ENCODE peak calls at places on chromosomes 4 and X, in four cellular contexts. P is GM12878, Y is HepG2, S is H1. O is an unnamed sample.

GRCh38 chr4:168589154-168589553 is 92.3 kb downstream of the PALLD start:
- DNase-seq in S (no peak), Y (no peak), P (no peak), O (no peak)

GRCh38 chr4:26218677-26219181 is 102.1 kb upstream of the RBPJ start:
- DNase-seq in Y (no peak), S (no peak), P (peak; percentile 5), O (no peak)

GRCh38 chr4:139279723-139280620 is at the start of gene MGARP:
- DNase-seq in P (no peak), S (peak; percentile 88), Y (no peak), O (no peak)

GRCh38 chr4:140533951-140534480 is 10.0 kb downstream of the ELMOD2 start:
- DNase-seq in Y (no peak), S (no peak), P (no peak), O (no peak)

GRCh38 chr4:133929540-133929939 is 272.0 kb downstream of the PABPC4L start:
- DNase-seq in Y (no peak), P (no peak), S (no peak), O (no peak)

GRCh38 chr4:76950052-76950845 is 697 bp downstream of the SEPTIN11 start:
- DNase-seq in P (no peak), Y (peak; percentile 25), S (peak; percentile 68), O (no peak)

GRCh38 chr4:55303818-55304217 is 42.2 kb upstream of the SRD5A3 start:
- DNase-seq in P (no peak), S (no peak), Y (no peak), O (no peak)

GRCh38 chr4:20464381-20464780 is 212.7 kb downstream of the SLIT2 start:
- DNase-seq in Y (no peak), P (no peak), S (no peak), O (no peak)

GRCh38 chr4:48341776-48342558 is 638 bp downstream of the SLAIN2 start:
- DNase-seq in P (no peak), S (peak; percentile 80), Y (no peak), O (no peak)

DNA sequence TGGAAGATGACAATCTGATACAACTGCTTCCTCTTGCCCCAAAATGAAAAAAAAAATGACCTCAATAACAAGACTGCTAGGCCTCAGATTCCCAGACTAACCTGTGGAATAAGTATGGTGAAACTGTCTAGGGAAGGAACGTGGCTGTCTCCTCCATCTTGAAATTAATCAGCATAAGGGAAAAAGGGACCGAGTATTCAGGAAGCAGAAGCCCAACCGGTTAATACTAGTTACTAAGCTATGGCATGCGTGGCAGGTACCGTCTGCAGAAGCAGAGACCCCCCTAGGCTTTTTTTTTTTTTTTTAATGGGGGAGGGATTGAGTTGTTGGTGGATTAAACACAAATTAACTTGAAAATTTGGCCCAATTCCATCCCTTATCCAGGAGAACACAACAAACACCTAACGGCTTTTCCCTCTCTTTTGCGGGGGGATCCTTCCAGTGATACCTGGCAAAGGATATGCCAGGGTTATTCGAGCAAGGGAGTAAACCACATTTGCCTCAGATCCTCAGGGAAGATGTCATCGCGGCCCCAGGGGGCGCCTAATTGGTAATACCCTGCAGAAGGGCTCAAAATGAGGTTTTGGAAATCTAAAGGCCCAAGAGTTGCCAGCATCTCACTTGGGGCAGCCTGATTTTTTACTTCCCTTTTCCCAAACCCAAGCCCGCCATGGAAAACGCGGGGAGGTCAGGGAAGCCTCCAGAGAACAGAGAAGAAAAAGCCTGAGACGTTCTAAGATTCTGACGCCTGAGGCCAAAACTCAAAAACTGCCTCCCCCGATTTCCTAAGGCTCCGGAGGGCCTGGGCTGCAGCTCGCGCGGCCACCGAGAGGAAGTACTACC is 853 bp downstream of the RLIM start:
- DNase-seq in P (no peak), S (no peak), Y (peak; percentile 6), O (no peak)
- TF ChIP-seq YY1 in P (peak; percentile 43), S (peak; percentile 55), Y (peak; percentile 33), O (no peak)

GRCh38 chr4:145180298-145181090 is at the start of gene OTUD4:
- DNase-seq in P (peak; percentile 79), S (peak; percentile 90), Y (peak; percentile 87), O (peak; percentile 86)

GRCh38 chr4:145177906-145178538 is 2.4 kb downstream of the OTUD4 start:
- DNase-seq in P (no peak), Y (peak; percentile 71), S (no peak), O (no peak)

GRCh38 chr4:145181091-145181501 is 707 bp upstream of the OTUD4 start:
- DNase-seq in S (no peak), Y (no peak), P (no peak), O (no peak)

GRCh38 chr4:145178740-145179139 is 1.6 kb downstream of the OTUD4 start:
- DNase-seq in Y (no peak), P (no peak), S (no peak), O (no peak)

GRCh38 chr4:145179201-145179860 is 1.1 kb downstream of the OTUD4 start:
- DNase-seq in P (peak; percentile 65), S (peak; percentile 54), Y (peak; percentile 21), O (no peak)
- TF ChIP-seq SUZ12 in P (no peak), S (no peak), Y (no peak), O (no peak)

DNA sequence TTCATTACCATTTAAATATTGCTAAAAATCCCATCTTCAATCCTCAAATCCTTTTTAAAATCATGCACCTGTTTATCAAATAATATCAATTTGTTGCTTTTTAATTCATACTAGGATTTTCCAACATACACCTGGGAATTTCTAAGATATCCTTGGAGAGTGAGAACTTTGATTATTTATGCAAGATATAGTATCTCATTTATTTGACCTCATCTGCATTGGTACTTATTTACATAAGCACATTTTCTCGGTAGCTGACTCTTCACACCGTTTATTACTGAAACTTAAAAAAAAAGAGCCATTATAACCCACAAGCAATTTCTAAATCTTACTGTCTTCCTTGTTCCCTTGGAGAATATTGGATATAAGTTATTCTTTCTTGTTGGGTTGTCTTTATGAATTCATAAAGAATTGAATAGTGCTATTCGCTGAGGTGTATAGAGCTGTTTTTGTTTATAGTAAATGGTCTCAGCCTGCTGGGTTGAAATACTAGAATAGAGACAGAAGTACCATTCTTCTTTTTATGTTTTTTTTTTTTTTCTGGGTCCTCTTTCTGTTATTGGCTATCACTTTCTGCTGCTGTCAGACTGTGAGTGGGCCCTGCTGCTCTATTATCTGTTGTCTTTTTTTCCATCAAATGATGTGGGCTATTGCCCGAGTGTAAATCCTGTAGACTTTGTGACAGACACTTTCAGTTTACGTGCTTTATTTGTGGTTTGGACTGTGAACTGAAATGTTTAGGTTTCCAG is 2.9 kb downstream of the UGT8 start:
- DNase-seq in Y (no peak), S (no peak), P (peak; percentile 32), O (no peak)
- H3K9ac ChIP-seq in Y (no peak overlapping the region), S (no peak overlapping the region), P (no peak overlapping the region), O (no peak overlapping the region)

GRCh38 chrX:155216179-155216939 is at the start of gene VBP1:
- DNase-seq in P (peak; percentile 84), Y (peak; percentile 92), S (peak; percentile 76), O (peak; percentile 80)

GRCh38 chrX:155213731-155214130 is 2.5 kb upstream of the VBP1 start:
- DNase-seq in P (no peak), S (no peak), Y (no peak), O (no peak)

GRCh38 chrX:155218777-155219176 is 2.5 kb downstream of the VBP1 start:
- DNase-seq in S (no peak), P (no peak), Y (no peak), O (no peak)

GRCh38 chrX:155215443-155216178 is 649 bp upstream of the VBP1 start:
- DNase-seq in Y (no peak), P (no peak), S (no peak), O (no peak)

GRCh38 chrX:155216940-155217450 is 735 bp downstream of the VBP1 start:
- DNase-seq in S (no peak), Y (no peak), P (peak; percentile 3), O (no peak)
- TF ChIP-seq YY1 in S (no peak), Y (no peak), P (no peak), O (no peak)

DNA sequence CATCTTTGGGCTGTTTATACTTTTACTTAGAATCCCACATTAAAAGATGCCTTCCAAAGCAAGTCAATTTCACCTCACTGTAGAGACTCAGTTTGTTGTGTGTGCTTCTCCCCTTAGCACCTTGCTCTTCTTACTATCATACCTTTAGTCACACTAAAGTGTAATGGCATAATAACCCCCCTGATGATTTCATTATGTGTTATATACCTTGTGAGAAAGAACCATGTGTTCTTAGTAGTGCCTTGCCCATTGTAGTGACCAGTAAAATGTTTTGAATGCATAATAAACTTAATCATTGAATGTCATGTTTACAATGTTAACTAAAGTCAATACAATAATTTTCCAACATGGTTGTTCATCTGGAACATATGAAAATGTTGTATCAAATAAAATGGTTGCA is 1621.9 kb downstream of the PCDH7 start:
- DNase-seq in S (no peak), P (no peak), Y (no peak), O (no peak)
- TF ChIP-seq SUZ12 in S (no peak), P (no peak), Y (no peak), O (no peak)

DNA sequence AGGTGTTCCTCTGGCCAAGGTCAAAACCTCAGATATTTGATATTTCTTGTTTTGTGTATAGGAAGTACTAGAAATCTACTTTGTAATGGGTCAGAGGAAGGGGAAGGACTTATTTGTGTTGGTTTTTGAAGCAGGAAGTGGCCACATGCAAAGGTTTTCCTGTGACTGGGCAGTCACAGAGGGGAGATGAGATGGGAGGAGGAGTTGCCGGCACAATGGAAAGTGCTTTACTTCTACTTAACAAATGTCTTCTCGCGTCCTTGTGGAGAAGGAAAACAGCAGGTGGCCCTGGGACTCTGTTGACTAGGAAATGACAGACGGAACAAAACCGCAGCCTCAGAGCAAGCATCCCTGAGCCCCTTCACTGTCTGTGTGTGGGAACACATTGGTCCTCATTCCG is 46.6 kb downstream of the SHROOM2 start:
- DNase-seq in S (no peak), P (no peak), Y (no peak), O (peak; percentile 72)
- H3K9ac ChIP-seq in S (no peak overlapping the region), P (no peak overlapping the region), Y (no peak overlapping the region), O (no peak overlapping the region)

GRCh38 chrX:136168929-136169735 is 21.8 kb downstream of the FHL1 start:
- DNase-seq in Y (no peak), P (no peak), S (peak; percentile 43), O (peak; percentile 38)
- TF ChIP-seq YY1 in Y (no peak), P (no peak), S (no peak), O (no peak)